ENCODE peak calls at places on chromosomes 13 and 19, in five cellular contexts. Q, X, H, W and G are unnamed samples.

GRCh38 chr13:67048084-67048792 is 181.9 kb downstream of the PCDH9 start:
- DNase-seq in Q (no peak), X (peak), H (no peak), W (no peak), G (no peak)

GRCh38 chr13:105278797-105279425 is 1256.6 kb downstream of the EFNB2 start:
- DNase-seq in Q (no peak), X (peak), H (no peak), W (no peak), G (no peak)

GRCh38 chr13:25292301-25292700 is 5.0 kb upstream of the MTMR6 start:
- DNase-seq in Q (no peak), X (peak), H (no peak), W (no peak), G (no peak)

GRCh38 chr19:13881692-13882418 is 4.9 kb downstream of the NANOS3 start:
- DNase-seq in Q (no peak), X (peak), H (no peak), W (no peak), G (no peak)

GRCh38 chr19:15584541-15585115 is 30.4 kb upstream of the CYP4F8 start:
- DNase-seq in Q (peak), X (peak), H (no peak), W (peak), G (peak)

GRCh38 chr13:23447927-23448326 is 14.4 kb upstream of the SACS start:
- DNase-seq in Q (no peak), X (peak), H (no peak), W (no peak), G (no peak)

GRCh38 chr19:38486731-38487336 is 53.3 kb downstream of the RYR1 start:
- DNase-seq in Q (no peak), X (no peak), H (no peak), W (no peak), G (no peak)

GRCh38 chr19:39413903-39414608 is 1.6 kb downstream of the PLEKHG2 start:
- DNase-seq in Q (peak), X (no peak), H (no peak), W (peak), G (no peak)

GRCh38 chr13:31663880-31664585 is 75.3 kb upstream of the RXFP2 start:
- DNase-seq in Q (no peak), X (no peak), H (no peak), W (no peak), G (no peak)

GRCh38 chr13:67064920-67065319 is 165.2 kb downstream of the PCDH9 start:
- DNase-seq in Q (no peak), X (no peak), H (no peak), W (no peak), G (no peak)

GRCh38 chr13:66835040-66835628 is 395.0 kb downstream of the PCDH9 start:
- DNase-seq in Q (peak), X (peak), H (no peak), W (peak), G (no peak)

GRCh38 chr19:39704181-39705044 is at the start of gene LGALS14:
- DNase-seq in Q (no peak), X (no peak), H (no peak), W (no peak), G (no peak)

GRCh38 chr19:3506384-3507340 is 551 bp downstream of the FZR1 start:
- DNase-seq in Q (no peak), X (peak), H (no peak), W (no peak), G (peak)

GRCh38 chr13:50646070-50646469 is 197.4 kb downstream of the DLEU7 start:
- DNase-seq in Q (no peak), X (no peak), H (no peak), W (no peak), G (no peak)

GRCh38 chr13:47858678-47859050 is 142.4 kb downstream of the SUCLA2 start:
- DNase-seq in Q (no peak), X (peak), H (no peak), W (no peak), G (no peak)

GRCh38 chr19:21491161-21491560 is 14.2 kb upstream of the ZNF429 start:
- DNase-seq in Q (no peak), X (peak), H (no peak), W (no peak), G (peak)

GRCh38 chr19:27746691-27747380 is 1466.1 kb downstream of the UQCRFS1 start:
- DNase-seq in Q (peak), X (peak), H (no peak), W (peak), G (peak)

GRCh38 chr19:16327501-16327900 is 2.9 kb downstream of the KLF2 start:
- DNase-seq in Q (no peak), X (no peak), H (no peak), W (no peak), G (no peak)

GRCh38 chr13:44108345-44108858 is 228.7 kb downstream of the LACC1 start:
- DNase-seq in Q (no peak), X (no peak), H (no peak), W (peak), G (no peak)

GRCh38 chr19:13621413-13621812 is 115.1 kb upstream of the CACNA1A start:
- DNase-seq in Q (no peak), X (peak), H (no peak), W (peak), G (no peak)

GRCh38 chr19:51040151-51040550 is 5.3 kb upstream of the KLK12 start:
- DNase-seq in Q (no peak), X (no peak), H (no peak), W (no peak), G (no peak)

GRCh38 chr19:49468199-49468598 is 5.8 kb upstream of the FLT3LG start:
- DNase-seq in Q (no peak), X (no peak), H (no peak), W (no peak), G (no peak)

GRCh38 chr13:95641961-95642621 is 2.4 kb downstream of the DZIP1 start:
- DNase-seq in Q (no peak), X (peak), H (peak), W (no peak), G (peak)

GRCh38 chr19:17311455-17312248 is 2.3 kb downstream of the DDA1 start:
- DNase-seq in Q (no peak), X (peak), H (no peak), W (peak), G (no peak)

GRCh38 chr19:4814625-4815425 is 16.7 kb downstream of the TICAM1 start:
- DNase-seq in Q (no peak), X (no peak), H (no peak), W (no peak), G (no peak)

GRCh38 chr13:49418206-49418605 is 25.7 kb downstream of the CAB39L start:
- DNase-seq in Q (no peak), X (no peak), H (no peak), W (no peak), G (no peak)

GRCh38 chr19:29873024-29873800 is 61.4 kb downstream of the CCNE1 start:
- DNase-seq in Q (no peak), X (peak), H (peak), W (peak), G (no peak)

GRCh38 chr13:113411216-113412023 is 41.9 kb downstream of the ADPRHL1 start:
- DNase-seq in Q (no peak), X (peak), H (no peak), W (no peak), G (peak)

GRCh38 chr19:49451430-49452181 is at the start of gene PIH1D1:
- DNase-seq in Q (peak), X (peak), H (peak), W (peak), G (peak)

GRCh38 chr13:100958859-100959258 is 284.3 kb upstream of the TMTC4 start:
- DNase-seq in Q (no peak), X (no peak), H (no peak), W (no peak), G (no peak)

GRCh38 chr13:40692946-40693345 is 26.5 kb upstream of the FOXO1 start:
- DNase-seq in Q (no peak), X (peak), H (no peak), W (no peak), G (no peak)

GRCh38 chr13:48709213-48709612 is 55.5 kb downstream of the CYSLTR2 start:
- DNase-seq in Q (no peak), X (no peak), H (no peak), W (no peak), G (no peak)

GRCh38 chr13:30125422-30126073 is 181.8 kb downstream of the KATNAL1 start:
- DNase-seq in Q (no peak), X (peak), H (no peak), W (no peak), G (no peak)